ENCODE peak calls at places on chromosomes 6 and 20, in nine cellular contexts. One of them, this sample, is unnamed.

GRCh38 chr20:39874049-39874893 is 814.8 kb downstream of the MAFB start:
- DNase-seq in NAMALWA: peak; percentile 78
- DNase-seq in activated naive CD8-positive, alpha-beta T cell treated with anti-CD3 and anti-CD28 coated beads, Interleukin-2, amount 10 ng/mL, durations not matched to agents 7 days and 5 days: no peak
- DNase-seq in HS-27A: no peak
- DNase-seq in RPMI7951: peak; percentile 99
- DNase-seq in AG10803: peak; percentile 81
- DNase-seq in DMS153: peak; percentile 70
- DNase-seq in activated naive CD4-positive, alpha-beta T cell treated with anti-CD3 and anti-CD28 coated beads, Interleukin-2, amount 10 ng/mL, durations not matched to agents 7 days and 5 days: peak; percentile 35
- DNase-seq in right cardiac atrium: peak; percentile 82
- DNase-seq in this sample: peak; percentile 90

GRCh38 chr20:6162239-6162638 is 39.4 kb upstream of the FERMT1 start:
- DNase-seq in NAMALWA: no peak
- DNase-seq in activated naive CD8-positive, alpha-beta T cell treated with anti-CD3 and anti-CD28 coated beads, Interleukin-2, amount 10 ng/mL, durations not matched to agents 7 days and 5 days: no peak
- DNase-seq in HS-27A: no peak
- DNase-seq in RPMI7951: peak; percentile 79
- DNase-seq in AG10803: peak; percentile 33
- DNase-seq in DMS153: no peak
- DNase-seq in activated naive CD4-positive, alpha-beta T cell treated with anti-CD3 and anti-CD28 coated beads, Interleukin-2, amount 10 ng/mL, durations not matched to agents 7 days and 5 days: no peak
- DNase-seq in right cardiac atrium: peak; percentile 82
- DNase-seq in this sample: no peak

GRCh38 chr20:21719592-21720214 is 14.2 kb downstream of the PAX1 start:
- DNase-seq in NAMALWA: peak; percentile 69
- DNase-seq in activated naive CD8-positive, alpha-beta T cell treated with anti-CD3 and anti-CD28 coated beads, Interleukin-2, amount 10 ng/mL, durations not matched to agents 7 days and 5 days: no peak
- DNase-seq in HS-27A: peak; percentile 12
- DNase-seq in RPMI7951: peak; percentile 63
- DNase-seq in AG10803: peak; percentile 60
- DNase-seq in DMS153: peak; percentile 56
- DNase-seq in activated naive CD4-positive, alpha-beta T cell treated with anti-CD3 and anti-CD28 coated beads, Interleukin-2, amount 10 ng/mL, durations not matched to agents 7 days and 5 days: peak; percentile 53
- DNase-seq in right cardiac atrium: no peak
- DNase-seq in this sample: peak; percentile 31

GRCh38 chr6:31575952-31576684 is 753 bp downstream of the TNF start:
- DNase-seq in NAMALWA: peak; percentile 58
- DNase-seq in activated naive CD8-positive, alpha-beta T cell treated with anti-CD3 and anti-CD28 coated beads, Interleukin-2, amount 10 ng/mL, durations not matched to agents 7 days and 5 days: no peak
- DNase-seq in HS-27A: no peak
- DNase-seq in RPMI7951: no peak
- DNase-seq in AG10803: no peak
- DNase-seq in DMS153: no peak
- DNase-seq in activated naive CD4-positive, alpha-beta T cell treated with anti-CD3 and anti-CD28 coated beads, Interleukin-2, amount 10 ng/mL, durations not matched to agents 7 days and 5 days: no peak
- DNase-seq in right cardiac atrium: no peak
- DNase-seq in this sample: no peak

GRCh38 chr6:5471637-5472430 is 210.5 kb downstream of the FARS2 start:
- DNase-seq in NAMALWA: peak; percentile 6
- DNase-seq in activated naive CD8-positive, alpha-beta T cell treated with anti-CD3 and anti-CD28 coated beads, Interleukin-2, amount 10 ng/mL, durations not matched to agents 7 days and 5 days: no peak
- DNase-seq in HS-27A: no peak
- DNase-seq in RPMI7951: no peak
- DNase-seq in AG10803: no peak
- DNase-seq in DMS153: no peak
- DNase-seq in activated naive CD4-positive, alpha-beta T cell treated with anti-CD3 and anti-CD28 coated beads, Interleukin-2, amount 10 ng/mL, durations not matched to agents 7 days and 5 days: no peak
- DNase-seq in right cardiac atrium: no peak
- DNase-seq in this sample: no peak

GRCh38 chr20:10596726-10597125 is 77.1 kb downstream of the JAG1 start:
- DNase-seq in NAMALWA: no peak
- DNase-seq in activated naive CD8-positive, alpha-beta T cell treated with anti-CD3 and anti-CD28 coated beads, Interleukin-2, amount 10 ng/mL, durations not matched to agents 7 days and 5 days: no peak
- DNase-seq in HS-27A: no peak
- DNase-seq in RPMI7951: peak; percentile 86
- DNase-seq in AG10803: peak; percentile 75
- DNase-seq in DMS153: no peak
- DNase-seq in activated naive CD4-positive, alpha-beta T cell treated with anti-CD3 and anti-CD28 coated beads, Interleukin-2, amount 10 ng/mL, durations not matched to agents 7 days and 5 days: no peak
- DNase-seq in right cardiac atrium: no peak
- DNase-seq in this sample: peak; percentile 80

GRCh38 chr6:108948252-108948651 is 100.0 kb downstream of the ARMC2 start:
- DNase-seq in NAMALWA: no peak
- DNase-seq in activated naive CD8-positive, alpha-beta T cell treated with anti-CD3 and anti-CD28 coated beads, Interleukin-2, amount 10 ng/mL, durations not matched to agents 7 days and 5 days: no peak
- DNase-seq in HS-27A: no peak
- DNase-seq in RPMI7951: peak; percentile 46
- DNase-seq in AG10803: no peak
- DNase-seq in DMS153: peak; percentile 18
- DNase-seq in activated naive CD4-positive, alpha-beta T cell treated with anti-CD3 and anti-CD28 coated beads, Interleukin-2, amount 10 ng/mL, durations not matched to agents 7 days and 5 days: no peak
- DNase-seq in right cardiac atrium: peak; percentile 25
- DNase-seq in this sample: no peak

GRCh38 chr6:106273087-106273486 is 52.5 kb downstream of the ATG5 start:
- DNase-seq in NAMALWA: no peak
- DNase-seq in activated naive CD8-positive, alpha-beta T cell treated with anti-CD3 and anti-CD28 coated beads, Interleukin-2, amount 10 ng/mL, durations not matched to agents 7 days and 5 days: no peak
- DNase-seq in HS-27A: no peak
- DNase-seq in RPMI7951: no peak
- DNase-seq in AG10803: no peak
- DNase-seq in DMS153: no peak
- DNase-seq in activated naive CD4-positive, alpha-beta T cell treated with anti-CD3 and anti-CD28 coated beads, Interleukin-2, amount 10 ng/mL, durations not matched to agents 7 days and 5 days: no peak
- DNase-seq in right cardiac atrium: no peak
- DNase-seq in this sample: no peak

GRCh38 chr6:47700051-47700450 is 1.7 kb downstream of the ADGRF4 start:
- DNase-seq in NAMALWA: no peak
- DNase-seq in activated naive CD8-positive, alpha-beta T cell treated with anti-CD3 and anti-CD28 coated beads, Interleukin-2, amount 10 ng/mL, durations not matched to agents 7 days and 5 days: no peak
- DNase-seq in HS-27A: peak; percentile 2
- DNase-seq in RPMI7951: peak; percentile 64
- DNase-seq in AG10803: peak; percentile 8
- DNase-seq in DMS153: no peak
- DNase-seq in activated naive CD4-positive, alpha-beta T cell treated with anti-CD3 and anti-CD28 coated beads, Interleukin-2, amount 10 ng/mL, durations not matched to agents 7 days and 5 days: no peak
- DNase-seq in right cardiac atrium: no peak
- DNase-seq in this sample: peak; percentile 34

GRCh38 chr6:152775441-152775840 is 24.8 kb downstream of the VIP start:
- DNase-seq in NAMALWA: no peak
- DNase-seq in activated naive CD8-positive, alpha-beta T cell treated with anti-CD3 and anti-CD28 coated beads, Interleukin-2, amount 10 ng/mL, durations not matched to agents 7 days and 5 days: no peak
- DNase-seq in HS-27A: no peak
- DNase-seq in RPMI7951: no peak
- DNase-seq in AG10803: no peak
- DNase-seq in DMS153: no peak
- DNase-seq in activated naive CD4-positive, alpha-beta T cell treated with anti-CD3 and anti-CD28 coated beads, Interleukin-2, amount 10 ng/mL, durations not matched to agents 7 days and 5 days: no peak
- DNase-seq in right cardiac atrium: no peak
- DNase-seq in this sample: no peak

GRCh38 chr6:137303436-137303835 is 84.3 kb upstream of the IFNGR1 start:
- DNase-seq in NAMALWA: no peak
- DNase-seq in activated naive CD8-positive, alpha-beta T cell treated with anti-CD3 and anti-CD28 coated beads, Interleukin-2, amount 10 ng/mL, durations not matched to agents 7 days and 5 days: no peak
- DNase-seq in HS-27A: no peak
- DNase-seq in RPMI7951: peak; percentile 34
- DNase-seq in AG10803: no peak
- DNase-seq in DMS153: no peak
- DNase-seq in activated naive CD4-positive, alpha-beta T cell treated with anti-CD3 and anti-CD28 coated beads, Interleukin-2, amount 10 ng/mL, durations not matched to agents 7 days and 5 days: no peak
- DNase-seq in right cardiac atrium: no peak
- DNase-seq in this sample: no peak

GRCh38 chr6:68710496-68710895 is 75.4 kb downstream of the ADGRB3 start:
- DNase-seq in NAMALWA: no peak
- DNase-seq in activated naive CD8-positive, alpha-beta T cell treated with anti-CD3 and anti-CD28 coated beads, Interleukin-2, amount 10 ng/mL, durations not matched to agents 7 days and 5 days: no peak
- DNase-seq in HS-27A: no peak
- DNase-seq in RPMI7951: no peak
- DNase-seq in AG10803: no peak
- DNase-seq in DMS153: no peak
- DNase-seq in activated naive CD4-positive, alpha-beta T cell treated with anti-CD3 and anti-CD28 coated beads, Interleukin-2, amount 10 ng/mL, durations not matched to agents 7 days and 5 days: no peak
- DNase-seq in right cardiac atrium: no peak
- DNase-seq in this sample: no peak

GRCh38 chr6:38080349-38080748 is 260.8 kb downstream of the ZFAND3 start:
- DNase-seq in NAMALWA: no peak
- DNase-seq in activated naive CD8-positive, alpha-beta T cell treated with anti-CD3 and anti-CD28 coated beads, Interleukin-2, amount 10 ng/mL, durations not matched to agents 7 days and 5 days: no peak
- DNase-seq in HS-27A: peak; percentile 11
- DNase-seq in RPMI7951: peak; percentile 14
- DNase-seq in AG10803: no peak
- DNase-seq in DMS153: no peak
- DNase-seq in activated naive CD4-positive, alpha-beta T cell treated with anti-CD3 and anti-CD28 coated beads, Interleukin-2, amount 10 ng/mL, durations not matched to agents 7 days and 5 days: no peak
- DNase-seq in right cardiac atrium: no peak
- DNase-seq in this sample: peak; percentile 51

GRCh38 chr20:32247957-32248497 is 29.4 kb upstream of the KIF3B start:
- DNase-seq in NAMALWA: no peak
- DNase-seq in activated naive CD8-positive, alpha-beta T cell treated with anti-CD3 and anti-CD28 coated beads, Interleukin-2, amount 10 ng/mL, durations not matched to agents 7 days and 5 days: no peak
- DNase-seq in HS-27A: no peak
- DNase-seq in RPMI7951: peak; percentile 25
- DNase-seq in AG10803: no peak
- DNase-seq in DMS153: no peak
- DNase-seq in activated naive CD4-positive, alpha-beta T cell treated with anti-CD3 and anti-CD28 coated beads, Interleukin-2, amount 10 ng/mL, durations not matched to agents 7 days and 5 days: no peak
- DNase-seq in right cardiac atrium: no peak
- DNase-seq in this sample: no peak

GRCh38 chr6:166860392-166860791 is 96.0 kb downstream of the RNASET2 start:
- DNase-seq in NAMALWA: no peak
- DNase-seq in activated naive CD8-positive, alpha-beta T cell treated with anti-CD3 and anti-CD28 coated beads, Interleukin-2, amount 10 ng/mL, durations not matched to agents 7 days and 5 days: no peak
- DNase-seq in HS-27A: no peak
- DNase-seq in RPMI7951: no peak
- DNase-seq in AG10803: no peak
- DNase-seq in DMS153: no peak
- DNase-seq in activated naive CD4-positive, alpha-beta T cell treated with anti-CD3 and anti-CD28 coated beads, Interleukin-2, amount 10 ng/mL, durations not matched to agents 7 days and 5 days: no peak
- DNase-seq in right cardiac atrium: no peak
- DNase-seq in this sample: no peak

GRCh38 chr6:144346719-144347446 is 61.7 kb downstream of the UTRN start:
- DNase-seq in NAMALWA: no peak
- DNase-seq in activated naive CD8-positive, alpha-beta T cell treated with anti-CD3 and anti-CD28 coated beads, Interleukin-2, amount 10 ng/mL, durations not matched to agents 7 days and 5 days: no peak
- DNase-seq in HS-27A: peak; percentile 53
- DNase-seq in RPMI7951: peak; percentile 86
- DNase-seq in AG10803: peak; percentile 76
- DNase-seq in DMS153: no peak
- DNase-seq in activated naive CD4-positive, alpha-beta T cell treated with anti-CD3 and anti-CD28 coated beads, Interleukin-2, amount 10 ng/mL, durations not matched to agents 7 days and 5 days: no peak
- DNase-seq in right cardiac atrium: peak; percentile 21
- DNase-seq in this sample: peak; percentile 89

GRCh38 chr6:35148167-35148741 is 7.1 kb upstream of the TCP11 start:
- DNase-seq in NAMALWA: no peak
- DNase-seq in activated naive CD8-positive, alpha-beta T cell treated with anti-CD3 and anti-CD28 coated beads, Interleukin-2, amount 10 ng/mL, durations not matched to agents 7 days and 5 days: no peak
- DNase-seq in HS-27A: peak; percentile 53
- DNase-seq in RPMI7951: peak; percentile 81
- DNase-seq in AG10803: peak; percentile 44
- DNase-seq in DMS153: no peak
- DNase-seq in activated naive CD4-positive, alpha-beta T cell treated with anti-CD3 and anti-CD28 coated beads, Interleukin-2, amount 10 ng/mL, durations not matched to agents 7 days and 5 days: peak; percentile 40
- DNase-seq in right cardiac atrium: no peak
- DNase-seq in this sample: peak; percentile 75

GRCh38 chr6:52420668-52421358 is 671 bp downstream of the EFHC1 start:
- DNase-seq in NAMALWA: no peak
- DNase-seq in activated naive CD8-positive, alpha-beta T cell treated with anti-CD3 and anti-CD28 coated beads, Interleukin-2, amount 10 ng/mL, durations not matched to agents 7 days and 5 days: no peak
- DNase-seq in HS-27A: no peak
- DNase-seq in RPMI7951: peak; percentile 54
- DNase-seq in AG10803: no peak
- DNase-seq in DMS153: peak; percentile 29
- DNase-seq in activated naive CD4-positive, alpha-beta T cell treated with anti-CD3 and anti-CD28 coated beads, Interleukin-2, amount 10 ng/mL, durations not matched to agents 7 days and 5 days: no peak
- DNase-seq in right cardiac atrium: no peak
- DNase-seq in this sample: peak; percentile 58

GRCh38 chr6:81786159-81786558 is 33.7 kb upstream of the TENT5A start:
- DNase-seq in NAMALWA: no peak
- DNase-seq in activated naive CD8-positive, alpha-beta T cell treated with anti-CD3 and anti-CD28 coated beads, Interleukin-2, amount 10 ng/mL, durations not matched to agents 7 days and 5 days: no peak
- DNase-seq in HS-27A: no peak
- DNase-seq in RPMI7951: peak; percentile 38
- DNase-seq in AG10803: no peak
- DNase-seq in DMS153: no peak
- DNase-seq in activated naive CD4-positive, alpha-beta T cell treated with anti-CD3 and anti-CD28 coated beads, Interleukin-2, amount 10 ng/mL, durations not matched to agents 7 days and 5 days: no peak
- DNase-seq in right cardiac atrium: no peak
- DNase-seq in this sample: no peak

GRCh38 chr20:64222851-64223525 is 32.6 kb upstream of the PCMTD2 start:
- DNase-seq in NAMALWA: no peak
- DNase-seq in activated naive CD8-positive, alpha-beta T cell treated with anti-CD3 and anti-CD28 coated beads, Interleukin-2, amount 10 ng/mL, durations not matched to agents 7 days and 5 days: no peak
- DNase-seq in HS-27A: no peak
- DNase-seq in RPMI7951: no peak
- DNase-seq in AG10803: no peak
- DNase-seq in DMS153: no peak
- DNase-seq in activated naive CD4-positive, alpha-beta T cell treated with anti-CD3 and anti-CD28 coated beads, Interleukin-2, amount 10 ng/mL, durations not matched to agents 7 days and 5 days: no peak
- DNase-seq in right cardiac atrium: no peak
- DNase-seq in this sample: no peak

GRCh38 chr6:31037169-31037568 is 26.9 kb downstream of the MUC22 start:
- DNase-seq in NAMALWA: no peak
- DNase-seq in activated naive CD8-positive, alpha-beta T cell treated with anti-CD3 and anti-CD28 coated beads, Interleukin-2, amount 10 ng/mL, durations not matched to agents 7 days and 5 days: no peak
- DNase-seq in HS-27A: no peak
- DNase-seq in RPMI7951: no peak
- DNase-seq in AG10803: peak; percentile 70
- DNase-seq in DMS153: no peak
- DNase-seq in activated naive CD4-positive, alpha-beta T cell treated with anti-CD3 and anti-CD28 coated beads, Interleukin-2, amount 10 ng/mL, durations not matched to agents 7 days and 5 days: no peak
- DNase-seq in right cardiac atrium: no peak
- DNase-seq in this sample: no peak

GRCh38 chr6:30684386-30685156 is 1.9 kb downstream of the PPP1R18 start:
- DNase-seq in NAMALWA: peak; percentile 64
- DNase-seq in activated naive CD8-positive, alpha-beta T cell treated with anti-CD3 and anti-CD28 coated beads, Interleukin-2, amount 10 ng/mL, durations not matched to agents 7 days and 5 days: peak; percentile 68
- DNase-seq in HS-27A: no peak
- DNase-seq in RPMI7951: peak; percentile 51
- DNase-seq in AG10803: peak; percentile 31
- DNase-seq in DMS153: no peak
- DNase-seq in activated naive CD4-positive, alpha-beta T cell treated with anti-CD3 and anti-CD28 coated beads, Interleukin-2, amount 10 ng/mL, durations not matched to agents 7 days and 5 days: peak; percentile 79
- DNase-seq in right cardiac atrium: peak; percentile 60
- DNase-seq in this sample: peak; percentile 60

GRCh38 chr20:63124092-63124781 is 91.7 kb downstream of the YTHDF1 start:
- DNase-seq in NAMALWA: no peak
- DNase-seq in activated naive CD8-positive, alpha-beta T cell treated with anti-CD3 and anti-CD28 coated beads, Interleukin-2, amount 10 ng/mL, durations not matched to agents 7 days and 5 days: peak; percentile 22
- DNase-seq in HS-27A: peak; percentile 7
- DNase-seq in RPMI7951: peak; percentile 77
- DNase-seq in AG10803: no peak
- DNase-seq in DMS153: no peak
- DNase-seq in activated naive CD4-positive, alpha-beta T cell treated with anti-CD3 and anti-CD28 coated beads, Interleukin-2, amount 10 ng/mL, durations not matched to agents 7 days and 5 days: peak; percentile 13
- DNase-seq in right cardiac atrium: no peak
- DNase-seq in this sample: peak; percentile 41

GRCh38 chr20:55649254-55649653 is 356.1 kb downstream of the CBLN4 start:
- DNase-seq in NAMALWA: no peak
- DNase-seq in activated naive CD8-positive, alpha-beta T cell treated with anti-CD3 and anti-CD28 coated beads, Interleukin-2, amount 10 ng/mL, durations not matched to agents 7 days and 5 days: no peak
- DNase-seq in HS-27A: no peak
- DNase-seq in RPMI7951: no peak
- DNase-seq in AG10803: no peak
- DNase-seq in DMS153: no peak
- DNase-seq in activated naive CD4-positive, alpha-beta T cell treated with anti-CD3 and anti-CD28 coated beads, Interleukin-2, amount 10 ng/mL, durations not matched to agents 7 days and 5 days: no peak
- DNase-seq in right cardiac atrium: no peak
- DNase-seq in this sample: no peak

GRCh38 chr6:143248359-143248758 is 187.7 kb downstream of the AIG1 start:
- DNase-seq in NAMALWA: no peak
- DNase-seq in activated naive CD8-positive, alpha-beta T cell treated with anti-CD3 and anti-CD28 coated beads, Interleukin-2, amount 10 ng/mL, durations not matched to agents 7 days and 5 days: no peak
- DNase-seq in HS-27A: no peak
- DNase-seq in RPMI7951: no peak
- DNase-seq in AG10803: no peak
- DNase-seq in DMS153: no peak
- DNase-seq in activated naive CD4-positive, alpha-beta T cell treated with anti-CD3 and anti-CD28 coated beads, Interleukin-2, amount 10 ng/mL, durations not matched to agents 7 days and 5 days: no peak
- DNase-seq in right cardiac atrium: no peak
- DNase-seq in this sample: no peak

GRCh38 chr6:95576621-95577316 is 566 bp upstream of the MANEA start:
- DNase-seq in NAMALWA: peak; percentile 58
- DNase-seq in activated naive CD8-positive, alpha-beta T cell treated with anti-CD3 and anti-CD28 coated beads, Interleukin-2, amount 10 ng/mL, durations not matched to agents 7 days and 5 days: no peak
- DNase-seq in HS-27A: no peak
- DNase-seq in RPMI7951: peak; percentile 3
- DNase-seq in AG10803: peak; percentile 15
- DNase-seq in DMS153: peak; percentile 4
- DNase-seq in activated naive CD4-positive, alpha-beta T cell treated with anti-CD3 and anti-CD28 coated beads, Interleukin-2, amount 10 ng/mL, durations not matched to agents 7 days and 5 days: no peak
- DNase-seq in right cardiac atrium: no peak
- DNase-seq in this sample: peak; percentile 11